ENCODE peak calls at places on chromosomes 11 and 22, in five cellular contexts. D is stomach, L is keratinocyte, G is right lobe of liver, R is tibial artery. Q is an unnamed sample. For H3K4me1, the result is how much of the 10 kb centered on the place peaks cover.

GRCh38 chr11:122668562-122669090 is 13.1 kb downstream of the UBASH3B start:
- DNase-seq in D (no peak), L (no peak), G (no peak), R (no peak), Q (no peak)

GRCh38 chr22:47625531-47626427 is 863.3 kb downstream of the TBC1D22A start:
- DNase-seq in D (no peak), L (no peak), G (no peak), R (no peak), Q (peak)

GRCh38 chr22:50048836-50049235 is 9.3 kb downstream of the TTLL8 start:
- DNase-seq in D (no peak), L (no peak), G (peak), R (no peak), Q (no peak)

GRCh38 chr22:37892566-37893338 is 13.3 kb upstream of the MICALL1 start:
- DNase-seq in D (peak), L (no peak), G (no peak), R (peak), Q (no peak)

GRCh38 chr11:68370211-68371111 is 58.1 kb downstream of the LRP5 start:
- DNase-seq in D (no peak), L (no peak), G (no peak), R (peak), Q (no peak)

GRCh38 chr11:6568191-6568918 is 35.1 kb downstream of the RRP8 start:
- DNase-seq in D (peak), L (no peak), G (no peak), R (no peak), Q (peak)

GRCh38 chr22:33050614-33051230 is 7.5 kb downstream of the SYN3 start:
- DNase-seq in D (no peak), L (no peak), G (no peak), R (no peak), Q (no peak)

GRCh38 chr11:113684558-113684957 is 21.6 kb downstream of the TMPRSS5 start:
- DNase-seq in D (no peak), L (no peak), G (no peak), R (no peak), Q (no peak)

GRCh38 chr22:48257690-48258065 is 1495.2 kb downstream of the TBC1D22A start:
- DNase-seq in D (no peak), L (no peak), G (no peak), R (peak), Q (no peak)

GRCh38 chr11:70201876-70202861 is 927 bp upstream of the FADD start:
- DNase-seq in D (no peak), L (no peak), G (peak), R (no peak), Q (no peak)

GRCh38 chr11:124778281-124778680 is 16.2 kb upstream of the ESAM start:
- DNase-seq in D (no peak), L (no peak), G (no peak), R (no peak), Q (no peak)

GRCh38 chr11:95338430-95338991 is 107.5 kb upstream of the SESN3 start:
- DNase-seq in D (no peak), L (no peak), G (peak), R (peak), Q (peak)

GRCh38 chr22:43841742-43842141 is 20.6 kb downstream of the SULT4A1 start:
- DNase-seq in D (no peak), L (no peak), G (peak), R (no peak), Q (no peak)

GRCh38 chr11:68313574-68314202 is 1.3 kb downstream of the LRP5 start:
- DNase-seq in D (no peak), L (no peak), G (no peak), R (no peak), Q (no peak)

GRCh38 chr11:6604081-6604626 is 580 bp downstream of the ILK start:
- DNase-seq in D (peak), L (no peak), G (peak), R (peak), Q (peak)

GRCh38 chr22:42976534-42976933 is 38.4 kb downstream of the PACSIN2 start:
- DNase-seq in D (no peak), L (no peak), G (no peak), R (no peak), Q (no peak)

GRCh38 chr11:88179141-88179540 is 3.9 kb upstream of the RAB38 start:
- DNase-seq in D (no peak), L (peak), G (no peak), R (no peak), Q (no peak)

GRCh38 chr11:115561116-115561515 is 56.9 kb upstream of the CADM1 start:
- DNase-seq in D (no peak), L (no peak), G (no peak), R (no peak), Q (no peak)

GRCh38 chr11:91776660-91777059 is 448.0 kb upstream of the FAT3 start:
- DNase-seq in D (peak), L (no peak), G (no peak), R (no peak), Q (no peak)

GRCh38 chr22:17912942-17913704 is 111.2 kb downstream of the MICAL3 start:
- DNase-seq in D (no peak), L (no peak), G (no peak), R (no peak), Q (no peak)

GRCh38 chr11:34192481-34193401 is 87.3 kb downstream of the NAT10 start:
- DNase-seq in D (peak), L (peak), G (no peak), R (peak), Q (no peak)

GRCh38 chr11:73147771-73148681 is 5.9 kb upstream of the FCHSD2 start:
- DNase-seq in D (no peak), L (no peak), G (peak), R (peak), Q (no peak)

GRCh38 chr22:36395061-36395849 is 7.5 kb upstream of the MYH9 start:
- DNase-seq in D (peak), L (no peak), G (no peak), R (no peak), Q (no peak)

GRCh38 chr11:61827573-61828378 is at the start of gene FADS2:
- DNase-seq in D (peak), L (no peak), G (peak), R (peak), Q (peak)

GRCh38 chr22:39530692-39531331 is 1.7 kb downstream of the RPS19BP1 start:
- DNase-seq in D (no peak), L (no peak), G (peak), R (no peak), Q (no peak)

GRCh38 chr11:61028135-61028729 is 56.8 kb downstream of the CD6 start:
- DNase-seq in D (peak), L (no peak), G (no peak), R (no peak), Q (no peak)

GRCh38 chr22:31715157-31715778 is 34.7 kb downstream of the PRR14L start:
- DNase-seq in D (no peak), L (no peak), G (no peak), R (no peak), Q (no peak)

DNA sequence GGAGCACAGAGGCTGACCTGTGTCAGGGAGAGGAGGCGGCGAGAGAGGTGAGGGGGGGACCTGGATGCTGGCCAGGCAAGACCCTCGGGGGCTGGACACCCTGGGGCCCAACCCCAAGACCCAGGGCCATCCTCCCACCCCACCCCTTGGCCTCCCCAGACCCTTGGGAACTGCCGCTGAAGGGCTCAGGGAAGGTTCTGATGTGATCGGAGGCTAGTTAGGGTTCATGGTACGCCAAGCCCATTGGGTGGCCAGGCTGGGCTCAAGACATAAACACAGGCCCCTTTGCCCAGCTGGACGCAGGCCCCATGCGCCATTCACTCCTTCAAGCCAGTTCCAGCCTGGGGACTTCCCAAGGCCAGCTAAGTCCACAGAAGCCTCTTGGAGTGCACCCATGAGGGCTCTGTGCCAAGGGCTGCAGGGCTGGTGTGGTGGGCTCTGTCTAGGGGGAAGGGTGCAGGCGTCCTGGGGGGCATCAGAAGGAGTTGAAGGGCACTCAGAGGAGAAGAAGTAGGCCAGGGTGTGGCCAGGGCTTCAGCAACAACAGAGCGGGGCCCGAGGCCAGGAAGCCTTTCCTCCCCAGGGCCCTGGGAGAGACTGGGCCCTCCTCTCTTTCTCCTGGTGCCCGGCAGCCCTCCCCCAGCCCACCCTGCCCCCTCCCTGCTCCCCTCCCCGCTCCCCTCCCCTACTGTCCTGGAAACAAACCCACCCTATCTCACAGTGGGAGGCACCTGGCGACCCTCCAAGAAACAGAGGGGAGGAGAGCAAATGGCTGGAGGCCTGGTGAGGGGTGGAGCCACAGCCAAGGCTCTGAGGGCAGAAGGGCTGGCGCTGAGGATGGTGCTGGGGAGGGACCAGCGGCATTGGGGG is 12.9 kb downstream of the TSPAN32 start:
- DNase-seq in D (peak), L (no peak), G (peak), R (peak), Q (no peak)
- H3K4me3 ChIP-seq in D (peak), L (no peak), G (no peak), R (peak), Q (peak)

GRCh38 chr11:134332189-134332631 is 422 bp downstream of the GLB1L2 start:
- DNase-seq in D (no peak), L (no peak), G (no peak), R (no peak), Q (no peak)
- TF ChIP-seq CTCF in D (no peak), L (peak), G (no peak), R (no peak), Q (no peak)

GRCh38 chr11:12085371-12086251 is 24.8 kb upstream of the MICAL2 start:
- DNase-seq in D (no peak), L (no peak), G (no peak), R (peak), Q (no peak)

GRCh38 chr11:12088531-12088930 is 21.9 kb upstream of the MICAL2 start:
- DNase-seq in D (no peak), L (no peak), G (no peak), R (peak), Q (no peak)

GRCh38 chr11:12086271-12087074 is 23.9 kb upstream of the MICAL2 start:
- DNase-seq in D (peak), L (no peak), G (no peak), R (peak), Q (no peak)

GRCh38 chr11:12088047-12088481 is 22.3 kb upstream of the MICAL2 start:
- DNase-seq in D (no peak), L (no peak), G (no peak), R (peak), Q (no peak)

GRCh38 chr11:12087075-12087775 is 23.2 kb upstream of the MICAL2 start:
- DNase-seq in D (no peak), L (no peak), G (no peak), R (peak), Q (no peak)
- H3K4me1 ChIP-seq in D (half or more), L (half or more), G (under half), R (half or more), Q (half or more)

DNA sequence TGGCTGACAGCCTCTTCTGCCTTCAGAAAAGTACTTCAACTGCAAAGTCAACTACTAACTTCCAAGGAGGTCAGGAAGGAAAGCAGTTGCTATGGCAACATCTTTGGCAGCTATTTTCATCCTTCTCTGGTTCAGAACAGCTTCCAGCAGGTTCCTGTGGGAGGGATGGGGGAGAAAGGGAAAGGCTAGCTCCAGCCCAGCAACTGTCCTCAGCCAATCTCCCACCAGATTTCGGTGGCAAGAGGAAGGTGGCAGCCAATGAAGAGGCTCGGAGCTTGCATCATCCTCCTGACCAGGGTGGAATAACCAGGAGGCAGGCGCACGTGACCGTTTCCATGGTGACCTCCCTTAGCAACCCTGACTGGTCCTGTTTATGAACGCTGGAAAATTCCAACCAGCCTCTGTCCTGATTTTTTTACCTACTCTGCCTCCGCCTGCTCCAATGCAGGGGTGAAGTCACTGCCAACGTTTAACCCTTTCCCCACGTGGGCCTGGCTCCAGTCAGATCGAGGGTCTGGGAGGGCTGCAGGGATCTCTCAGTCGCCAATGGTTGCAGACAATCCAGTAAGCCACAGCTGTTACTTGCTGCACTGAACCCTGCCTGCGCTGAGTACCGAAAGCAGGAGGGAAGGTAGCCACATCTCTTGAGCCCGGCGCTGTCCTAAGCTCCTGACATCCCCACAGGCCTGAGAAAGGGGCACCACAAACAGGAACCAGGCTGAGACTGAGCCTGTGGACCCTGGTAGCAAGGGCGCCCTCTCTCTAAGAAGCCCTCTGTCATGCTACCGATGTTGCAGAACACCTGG is 11.2 kb upstream of the MALAT1 start:
- DNase-seq in D (peak), L (no peak), G (peak), R (peak), Q (peak)
- H3K4me3 ChIP-seq in D (peak), L (peak), G (no peak), R (peak), Q (peak)

GRCh38 chr11:64000740-64001514 is 14.7 kb downstream of the OTUB1 start:
- DNase-seq in D (no peak), L (no peak), G (no peak), R (no peak), Q (no peak)

GRCh38 chr11:64001552-64002427 is 15.6 kb downstream of the OTUB1 start:
- DNase-seq in D (no peak), L (no peak), G (no peak), R (no peak), Q (no peak)

GRCh38 chr11:63998558-63999348 is 12.5 kb downstream of the OTUB1 start:
- DNase-seq in D (peak), L (no peak), G (no peak), R (no peak), Q (no peak)

GRCh38 chr11:63999349-64000025 is 13.2 kb downstream of the OTUB1 start:
- DNase-seq in D (peak), L (peak), G (no peak), R (peak), Q (no peak)

DNA sequence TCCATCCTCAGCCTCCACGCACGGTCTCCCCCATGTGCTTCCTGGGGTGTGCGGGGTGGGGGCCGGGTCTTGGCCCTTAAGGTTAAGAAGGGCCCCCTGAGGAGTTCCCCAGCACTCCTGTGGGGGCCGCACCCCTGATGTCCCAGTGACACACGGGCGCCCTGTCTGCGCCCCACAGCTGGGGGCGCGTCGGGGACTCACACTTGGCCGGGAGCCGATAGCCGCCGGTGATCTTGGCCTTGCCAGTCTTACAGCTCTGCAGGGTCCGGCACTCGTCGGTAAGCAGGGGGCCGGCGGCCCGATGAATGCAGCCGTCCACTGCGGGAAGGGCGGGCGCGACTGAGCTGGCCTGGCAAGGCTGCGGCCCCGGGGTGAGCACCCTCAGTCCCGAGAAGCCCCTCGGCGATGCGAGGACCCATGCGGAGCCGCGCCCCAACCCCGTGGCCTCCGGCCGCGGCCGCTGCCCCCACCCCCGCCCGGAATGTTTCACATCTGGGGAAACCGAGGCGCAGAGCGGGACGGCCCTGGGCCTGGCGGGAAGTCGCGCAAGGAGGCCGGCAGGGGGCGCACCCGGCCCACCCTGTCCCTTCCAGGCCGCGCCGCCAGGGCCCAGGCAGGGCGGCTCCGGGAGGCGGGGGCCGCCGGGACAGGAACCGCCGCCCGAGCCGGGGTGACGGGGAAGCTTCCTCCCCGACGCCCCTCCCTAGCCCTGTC is 13.9 kb downstream of the OTUB1 start:
- DNase-seq in D (peak), L (no peak), G (peak), R (peak), Q (no peak)
- TF ChIP-seq CTCF in D (peak), L (peak), G (peak), R (peak), Q (peak)

GRCh38 chr11:58286249-58286648 is 18.2 kb upstream of the OR10W1 start:
- DNase-seq in D (no peak), L (no peak), G (no peak), R (no peak), Q (no peak)

GRCh38 chr11:58289266-58289665 is 21.2 kb upstream of the OR10W1 start:
- DNase-seq in D (no peak), L (no peak), G (no peak), R (no peak), Q (no peak)

DNA sequence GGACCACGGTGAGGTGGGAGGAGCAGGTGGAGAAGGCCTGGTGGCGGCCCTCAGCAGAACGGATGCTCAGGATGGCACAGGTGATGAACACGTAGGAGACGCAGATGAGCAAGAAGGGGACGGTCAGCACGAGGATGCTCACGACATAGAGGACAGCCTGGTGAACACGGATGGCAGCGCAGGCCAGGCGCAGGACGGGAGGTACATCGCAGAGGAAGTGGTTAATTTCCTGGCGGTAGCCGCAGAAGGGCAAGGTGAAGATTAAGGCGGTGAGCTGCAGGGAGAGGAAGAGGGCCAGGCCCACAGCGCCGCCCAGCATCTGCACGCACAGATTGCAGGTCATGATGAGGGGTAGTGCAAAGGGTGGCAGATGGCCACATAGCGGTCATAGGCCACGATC is 24.0 kb upstream of the OR10W1 start:
- DNase-seq in D (no peak), L (no peak), G (no peak), R (no peak), Q (no peak)
- H3K4me1 ChIP-seq in D (under half), L (under half), G (under half), R (under half), Q (under half)

DNA sequence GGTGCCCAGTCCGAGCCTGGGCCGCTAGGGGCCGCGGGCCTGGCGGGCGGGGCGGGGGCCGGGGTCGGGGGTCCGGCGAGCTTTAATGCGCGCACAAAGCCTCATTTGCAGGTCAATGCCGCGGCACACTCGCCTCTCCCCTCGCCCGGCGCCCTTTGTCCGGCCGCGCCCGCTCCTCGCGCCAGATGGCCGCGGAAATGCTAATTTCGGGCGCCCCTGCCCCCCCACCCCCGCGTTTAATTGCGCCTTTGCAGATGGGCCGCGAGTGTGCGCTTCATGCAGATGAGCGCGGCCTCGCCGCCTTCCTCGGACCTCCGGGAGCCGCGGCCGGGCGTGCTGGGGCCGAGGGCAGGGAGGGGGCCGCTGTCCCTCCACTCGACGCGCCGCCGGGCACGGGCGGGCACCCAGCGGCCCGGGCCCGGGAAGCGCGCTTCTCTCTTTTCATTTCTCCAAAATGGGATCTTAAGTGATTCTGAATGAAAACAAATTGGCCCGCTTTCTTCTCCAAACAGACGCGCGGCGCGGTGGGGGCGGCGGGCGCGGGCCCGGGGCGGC is 23.1 kb downstream of the CDKN1C start:
- DNase-seq in D (no peak), L (no peak), G (no peak), R (no peak), Q (no peak)
- H3K4me3 ChIP-seq in D (peak), L (no peak), G (no peak), R (peak), Q (peak)

Q was measured in esophagus muscularis mucosa.